ENCODE peak calls at places on chromosomes 11 and 22, in nine cellular contexts. P, D, Y, A, Q, L, V, F and G are unnamed samples.

GRCh38 chr11:45857834-45858492 is 10.7 kb downstream of the CRY2 start:
- DNase-seq in P (peak), D (peak), Y (no peak), A (no peak), Q (no peak), L (no peak), V (peak), F (peak), G (no peak)

GRCh38 chr11:102293873-102294601 is 23.2 kb upstream of the BIRC3 start:
- DNase-seq in P (no peak), D (no peak), Y (no peak), A (no peak), Q (peak), L (no peak), V (no peak), F (no peak), G (no peak)

GRCh38 chr11:57202282-57202681 is 20.5 kb downstream of the LRRC55 start:
- DNase-seq in P (peak), D (no peak), Y (peak), A (no peak), Q (no peak), L (no peak), V (peak), F (no peak), G (no peak)

GRCh38 chr11:42536961-42537360 is 774.8 kb upstream of the API5 start:
- DNase-seq in P (no peak), D (no peak), Y (no peak), A (no peak), Q (no peak), L (no peak), V (no peak), F (no peak), G (no peak)

GRCh38 chr11:100932474-100933100 is 197.0 kb downstream of the PGR start:
- DNase-seq in P (peak), D (peak), Y (peak), A (no peak), Q (no peak), L (no peak), V (no peak), F (no peak), G (no peak)

GRCh38 chr11:125451400-125452124 is 44.5 kb downstream of the FEZ1 start:
- DNase-seq in P (peak), D (peak), Y (no peak), A (no peak), Q (no peak), L (peak), V (peak), F (peak), G (no peak)

GRCh38 chr22:42577623-42578240 is 24.0 kb downstream of the SERHL2 start:
- DNase-seq in P (no peak), D (no peak), Y (no peak), A (no peak), Q (no peak), L (no peak), V (no peak), F (no peak), G (no peak)

GRCh38 chr22:42623301-42623751 is 8.6 kb upstream of the POLDIP3 start:
- DNase-seq in P (no peak), D (no peak), Y (no peak), A (no peak), Q (no peak), L (no peak), V (no peak), F (no peak), G (no peak)

GRCh38 chr11:121649798-121650197 is 197.0 kb upstream of the SORL1-AS1 start:
- DNase-seq in P (peak), D (no peak), Y (no peak), A (no peak), Q (no peak), L (no peak), V (no peak), F (no peak), G (no peak)

GRCh38 chr11:40032331-40032730 is 1427.1 kb downstream of the LRRC4C start:
- DNase-seq in P (no peak), D (no peak), Y (no peak), A (no peak), Q (no peak), L (no peak), V (no peak), F (no peak), G (no peak)

GRCh38 chr22:31533391-31533790 is 37.1 kb downstream of the SFI1 start:
- DNase-seq in P (no peak), D (no peak), Y (no peak), A (no peak), Q (no peak), L (no peak), V (no peak), F (no peak), G (no peak)

GRCh38 chr22:24105018-24105360 is 76.3 kb upstream of the SUSD2 start:
- DNase-seq in P (no peak), D (no peak), Y (no peak), A (no peak), Q (no peak), L (no peak), V (peak), F (no peak), G (no peak)

GRCh38 chr11:101003468-101003867 is 126.1 kb downstream of the PGR start:
- DNase-seq in P (no peak), D (no peak), Y (no peak), A (no peak), Q (no peak), L (no peak), V (no peak), F (no peak), G (no peak)

GRCh38 chr11:20022363-20023081 is 137.8 kb downstream of the DBX1 start:
- DNase-seq in P (peak), D (peak), Y (peak), A (no peak), Q (no peak), L (no peak), V (no peak), F (peak), G (no peak)

GRCh38 chr11:66853242-66854229 is 3.3 kb upstream of the LRFN4 start:
- DNase-seq in P (no peak), D (no peak), Y (no peak), A (no peak), Q (peak), L (no peak), V (no peak), F (no peak), G (no peak)

GRCh38 chr11:8081591-8082021 is 595 bp downstream of the TUB start:
- DNase-seq in P (no peak), D (no peak), Y (no peak), A (no peak), Q (no peak), L (no peak), V (no peak), F (no peak), G (no peak)

GRCh38 chr11:74255741-74256369 is 55.6 kb downstream of the P4HA3 start:
- DNase-seq in P (peak), D (peak), Y (peak), A (peak), Q (peak), L (peak), V (peak), F (peak), G (peak)

GRCh38 chr11:128916037-128916572 is 24.9 kb downstream of the KCNJ5 start:
- DNase-seq in P (no peak), D (no peak), Y (no peak), A (no peak), Q (no peak), L (no peak), V (no peak), F (no peak), G (no peak)

GRCh38 chr22:21009638-21010425 is 5.1 kb upstream of the P2RX6 start:
- DNase-seq in P (no peak), D (no peak), Y (no peak), A (no peak), Q (no peak), L (no peak), V (no peak), F (peak), G (no peak)

GRCh38 chr11:128632151-128632791 is 44.9 kb upstream of the ETS1 start:
- DNase-seq in P (peak), D (peak), Y (no peak), A (peak), Q (no peak), L (no peak), V (no peak), F (no peak), G (no peak)

GRCh38 chr11:66782726-66783125 is 53.7 kb upstream of the SPTBN2 start:
- DNase-seq in P (no peak), D (no peak), Y (no peak), A (no peak), Q (no peak), L (no peak), V (no peak), F (no peak), G (no peak)

GRCh38 chr11:67504950-67505561 is at the start of gene PITPNM1:
- DNase-seq in P (peak), D (peak), Y (peak), A (peak), Q (peak), L (peak), V (peak), F (peak), G (peak)

GRCh38 chr11:96008161-96008560 is 84.3 kb upstream of the MTMR2 start:
- DNase-seq in P (no peak), D (no peak), Y (no peak), A (no peak), Q (no peak), L (no peak), V (no peak), F (no peak), G (no peak)